ENCODE peak calls at places on chromosome 15, in four cellular contexts. B is neuronal stem cell, K is mucosa of descending colon, Y is transverse colon. O is an unnamed sample.
A peak's percentile ranks its signal among the peaks of the same experiment; 100 is the strongest.

GRCh38 chr15:57919754-57920153 is 145.8 kb downstream of the ALDH1A2 start:
- DNase-seq in B (no peak), K (no peak), Y (no peak), O (no peak)

GRCh38 chr15:61318276-61318675 is 89.2 kb upstream of the RORA start:
- DNase-seq in B (no peak), K (no peak), Y (no peak), O (no peak)

GRCh38 chr15:48285329-48286214 is 45.7 kb upstream of the DUT start:
- DNase-seq in B (peak; percentile 65), K (peak; percentile 93), Y (peak; percentile 62), O (peak; percentile 38)

GRCh38 chr15:95757171-95757570 is 573.3 kb upstream of the NR2F2 start:
- DNase-seq in B (no peak), K (no peak), Y (no peak), O (no peak)

GRCh38 chr15:59632714-59633113 is 21.1 kb downstream of the GCNT3 start:
- DNase-seq in B (peak; percentile 26), K (no peak), Y (no peak), O (no peak)

GRCh38 chr15:68431792-68432401 is at the start of gene ITGA11:
- DNase-seq in B (peak; percentile 52), K (peak; percentile 64), Y (peak; percentile 48), O (peak; percentile 73)

GRCh38 chr15:34271493-34271892 is 46.7 kb downstream of the EMC4 start:
- DNase-seq in B (no peak), K (no peak), Y (no peak), O (no peak)

GRCh38 chr15:33963831-33964664 is 4.2 kb upstream of the CHRM5 start:
- DNase-seq in B (peak; percentile 11), K (peak; percentile 16), Y (no peak), O (no peak)

GRCh38 chr15:75002398-75002797 is 7.0 kb downstream of the SCAMP5 start:
- DNase-seq in B (no peak), K (no peak), Y (no peak), O (no peak)

GRCh38 chr15:33915571-33916407 is 52.5 kb upstream of the CHRM5 start:
- DNase-seq in B (no peak), K (peak; percentile 73), Y (peak; percentile 66), O (no peak)

GRCh38 chr15:74302821-74303359 is 64.6 kb downstream of the CYP11A1 start:
- DNase-seq in B (no peak), K (peak; percentile 53), Y (peak; percentile 32), O (peak; percentile 40)

GRCh38 chr15:51133140-51133630 is 38.5 kb upstream of the TNFAIP8L3 start:
- DNase-seq in B (no peak), K (no peak), Y (no peak), O (no peak)

GRCh38 chr15:83283813-83284562 is 476 bp downstream of the BNC1 start:
- DNase-seq in B (no peak), K (no peak), Y (no peak), O (no peak)

GRCh38 chr15:28896944-28897343 is 11.2 kb downstream of the APBA2 start:
- DNase-seq in B (no peak), K (no peak), Y (no peak), O (no peak)

GRCh38 chr15:80619677-80620076 is 75.4 kb upstream of the ABHD17C start:
- DNase-seq in B (no peak), K (peak; percentile 41), Y (no peak), O (no peak)

GRCh38 chr15:74651251-74651741 is 35.7 kb downstream of the CLK3 start:
- DNase-seq in B (no peak), K (no peak), Y (no peak), O (no peak)

GRCh38 chr15:59991919-59992318 is 12.2 kb upstream of the FOXB1 start:
- DNase-seq in B (no peak), K (no peak), Y (no peak), O (no peak)

GRCh38 chr15:88419830-88420229 is 47.4 kb downstream of the MRPL46 start:
- DNase-seq in B (no peak), K (no peak), Y (no peak), O (no peak)

GRCh38 chr15:88656760-88657221 is 18.0 kb downstream of the ISG20 start:
- DNase-seq in B (no peak), K (no peak), Y (peak; percentile 74), O (no peak)

GRCh38 chr15:48547305-48547704 is 98.2 kb downstream of the FBN1 start:
- DNase-seq in B (no peak), K (no peak), Y (no peak), O (no peak)

GRCh38 chr15:63587527-63587926 is 9.7 kb upstream of the FBXL22 start:
- DNase-seq in B (no peak), K (no peak), Y (no peak), O (no peak)

GRCh38 chr15:75042730-75043508 is 19.5 kb downstream of the PPCDC start:
- DNase-seq in B (no peak), K (peak; percentile 88), Y (peak; percentile 91), O (peak; percentile 84)

GRCh38 chr15:62075595-62076279 is 9.0 kb downstream of the C2CD4A start:
- DNase-seq in B (no peak), K (peak; percentile 16), Y (peak; percentile 19), O (no peak)

GRCh38 chr15:67080118-67080899 is 14.9 kb downstream of the SMAD3 start:
- DNase-seq in B (no peak), K (no peak), Y (no peak), O (peak; percentile 52)

GRCh38 chr15:25799906-25800700 is 63.0 kb downstream of the ATP10A start:
- DNase-seq in B (no peak), K (no peak), Y (no peak), O (peak; percentile 20)

GRCh38 chr15:99450896-99451358 is 114.9 kb upstream of the MEF2A start:
- DNase-seq in B (no peak), K (peak; percentile 78), Y (peak; percentile 79), O (peak; percentile 90)

GRCh38 chr15:79858469-79858868 is 38.3 kb downstream of the MTHFS start:
- DNase-seq in B (no peak), K (no peak), Y (no peak), O (no peak)

DNA sequence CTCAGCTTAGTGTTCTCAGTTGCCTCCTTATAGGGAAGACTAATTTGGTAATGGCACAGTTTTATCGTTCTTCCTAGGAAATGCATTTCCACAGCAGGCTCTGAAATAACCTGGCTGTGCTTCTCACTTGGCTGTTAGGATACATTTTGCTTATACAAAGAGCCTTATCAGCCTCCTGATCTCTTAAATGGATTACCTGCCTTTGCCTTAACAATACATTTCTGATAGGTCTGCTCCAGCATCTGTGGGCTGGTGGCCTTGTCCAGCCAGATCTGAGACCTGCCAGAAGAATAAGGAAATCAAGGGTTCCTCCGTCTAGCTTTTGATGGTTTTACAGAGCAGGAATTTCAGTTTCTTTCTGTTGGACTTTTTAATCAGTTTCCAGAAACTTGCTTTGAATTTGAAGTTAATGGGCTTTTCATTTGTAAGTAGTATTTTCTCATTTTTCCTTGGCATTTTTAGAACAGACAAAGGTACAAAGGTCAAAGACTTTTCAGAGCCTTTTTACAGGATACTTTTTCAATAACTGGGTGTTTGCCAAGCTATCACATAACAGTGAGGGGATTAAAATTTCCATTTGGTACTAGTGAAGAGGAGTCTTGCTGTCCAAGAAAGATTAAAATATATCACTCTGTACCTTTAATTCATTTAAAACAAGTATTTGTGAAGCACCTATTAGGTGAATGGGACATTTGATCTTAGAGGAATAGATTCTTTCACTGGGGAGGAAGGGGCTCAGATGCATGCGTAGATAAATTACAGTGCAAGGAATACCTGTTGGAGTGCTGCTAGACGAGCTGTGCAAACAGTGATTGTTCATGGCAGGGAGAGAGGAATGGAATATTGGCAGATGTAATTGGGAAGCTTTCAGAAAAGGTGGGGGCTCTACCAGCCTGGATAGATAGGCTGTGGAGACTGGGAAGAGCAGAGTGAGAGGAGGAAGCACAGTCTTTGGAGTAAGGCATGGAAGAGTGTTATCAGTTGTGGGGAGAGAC is 116.4 kb downstream of the AKAP13 start:
- DNase-seq in B (no peak), K (no peak), Y (no peak), O (no peak)
- H3K4me1 ChIP-seq in B (peaks cover 18% of the 10 kb centered on the region), K (peaks cover 33% of the 10 kb centered on the region), Y (peaks cover 34% of the 10 kb centered on the region), O (peaks cover 97% of the 10 kb centered on the region)

GRCh38 chr15:39174332-39174731 is 406.5 kb upstream of the THBS1 start:
- DNase-seq in B (no peak), K (no peak), Y (no peak), O (no peak)

GRCh38 chr15:39171944-39172368 is 408.9 kb upstream of the THBS1 start:
- DNase-seq in B (peak; percentile 59), K (peak; percentile 68), Y (peak; percentile 41), O (peak; percentile 46)

GRCh38 chr15:39177561-39177960 is 403.3 kb upstream of the THBS1 start:
- DNase-seq in B (no peak), K (no peak), Y (no peak), O (no peak)

GRCh38 chr15:39172380-39173281 is 408.2 kb upstream of the THBS1 start:
- DNase-seq in B (no peak), K (peak; percentile 19), Y (no peak), O (no peak)

DNA sequence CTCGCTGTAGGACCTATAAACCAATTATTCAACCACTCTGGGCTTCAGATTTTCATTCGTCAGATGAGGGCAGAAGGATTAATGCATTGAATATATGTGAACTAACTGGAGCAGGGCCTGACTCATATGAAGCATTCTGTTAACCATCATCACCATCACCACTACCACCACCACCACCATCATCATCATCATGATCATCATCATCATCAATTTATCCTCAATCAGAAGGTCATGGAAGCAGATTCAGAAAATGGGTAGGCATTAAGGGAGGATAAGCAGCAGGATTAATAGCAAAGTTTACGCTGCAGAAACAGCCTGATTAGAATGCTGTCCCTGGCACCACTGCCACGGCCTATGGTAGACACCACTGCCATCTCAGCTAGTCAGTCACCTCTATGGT is 407.5 kb upstream of the THBS1 start:
- DNase-seq in B (no peak), K (no peak), Y (no peak), O (no peak)
- H3K4me3 ChIP-seq in B (no peak overlapping the region), K (no peak overlapping the region), Y (no peak overlapping the region), O (peak overlapping the region; percentile 45)

DNA sequence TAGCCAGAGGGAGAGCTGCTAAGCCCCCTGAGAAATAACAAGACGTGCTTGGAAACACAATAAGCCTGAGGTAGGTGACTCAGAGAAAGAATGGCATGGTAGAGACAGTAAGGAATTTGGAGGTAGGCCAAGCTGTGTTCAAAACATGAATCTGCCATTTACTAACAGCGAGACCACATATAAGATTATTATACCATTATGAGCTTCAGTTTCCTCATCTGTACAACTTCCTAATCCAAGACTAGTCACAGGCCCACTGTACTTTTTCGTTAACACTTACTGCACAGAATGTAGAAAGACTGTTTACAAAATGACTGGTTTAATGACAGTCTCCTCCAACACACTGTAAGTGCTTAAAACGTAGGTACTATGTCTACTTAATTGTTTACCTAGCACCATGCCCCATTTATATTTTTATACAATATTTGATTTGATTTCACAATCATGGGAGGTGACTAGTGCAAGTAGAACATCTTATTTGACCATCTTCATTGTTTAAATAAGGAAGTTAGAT is 25.7 kb downstream of the ATOSA start:
- DNase-seq in B (no peak), K (peak; percentile 12), Y (no peak), O (no peak)
- H3K4me1 ChIP-seq in B (peaks cover 18% of the 10 kb centered on the region), K (peaks cover 10% of the 10 kb centered on the region), Y (peaks cover 39% of the 10 kb centered on the region), O (peaks cover 38% of the 10 kb centered on the region)

DNA sequence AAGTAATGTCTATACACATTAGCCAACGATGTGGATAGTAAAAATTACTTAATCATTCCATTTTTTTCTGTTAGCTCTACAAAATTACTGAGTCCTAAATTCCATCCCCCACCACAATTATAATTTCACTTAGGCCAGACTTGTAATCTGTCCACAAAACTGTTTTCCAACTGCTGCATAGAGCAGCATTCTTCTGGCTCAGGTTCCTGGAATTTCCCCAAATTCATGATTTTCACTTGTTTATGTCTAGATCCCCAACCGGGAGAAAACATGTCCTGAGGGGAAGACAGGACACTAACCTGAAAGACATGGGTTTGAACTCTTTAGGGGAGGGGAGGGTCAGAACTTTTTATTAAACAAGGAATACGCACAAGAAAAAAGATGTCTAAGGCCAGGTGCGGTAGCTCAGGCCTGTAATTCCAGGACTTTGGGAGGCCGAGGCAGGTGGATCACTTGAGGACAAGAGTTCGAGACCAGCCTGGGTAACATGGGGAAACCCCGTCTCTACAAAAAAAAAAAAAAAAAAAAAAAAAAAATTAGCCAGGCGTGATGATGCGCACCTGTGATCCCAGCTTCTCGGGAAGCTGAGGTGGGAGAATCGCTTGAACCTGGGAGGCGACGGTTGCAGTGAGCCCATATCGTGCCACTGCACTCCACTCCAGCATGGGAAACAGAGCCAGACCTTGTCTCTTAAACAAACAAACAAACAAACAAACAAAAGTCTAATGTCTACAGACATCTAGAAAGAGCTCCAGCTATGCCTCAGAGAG is 1.5 kb downstream of the ETFA start:
- DNase-seq in B (no peak), K (no peak), Y (no peak), O (peak; percentile 13)
- H3K4me3 ChIP-seq in B (no peak overlapping the region), K (no peak overlapping the region), Y (peak overlapping the region; percentile 42), O (peak overlapping the region; percentile 96)